ENCODE peak calls at places on chromosomes 13 and 19, in four cellular contexts. One of them, this sample, is unnamed.

GRCh38 chr13:98782654-98783053 is 30.2 kb upstream of the SLC15A1 start:
- DNase-seq in GM23248: peak
- DNase-seq in spleen: no peak
- DNase-seq in CD8-positive, alpha-beta T cell: no peak
- DNase-seq in this sample: no peak

GRCh38 chr13:40245567-40245966 is 420.9 kb downstream of the FOXO1 start:
- DNase-seq in spleen: no peak
- DNase-seq in GM23248: no peak
- DNase-seq in CD8-positive, alpha-beta T cell: no peak
- DNase-seq in this sample: no peak

GRCh38 chr19:49684251-49684982 is 5.0 kb upstream of the ADM5 start:
- DNase-seq in spleen: no peak
- DNase-seq in GM23248: peak
- DNase-seq in CD8-positive, alpha-beta T cell: no peak
- DNase-seq in this sample: no peak

GRCh38 chr13:37109080-37109678 is 3.7 kb upstream of the CSNK1A1L start:
- DNase-seq in CD8-positive, alpha-beta T cell: no peak
- DNase-seq in GM23248: peak
- DNase-seq in spleen: no peak
- DNase-seq in this sample: no peak

GRCh38 chr13:101144808-101145419 is 271.4 kb downstream of the NALCN start:
- DNase-seq in spleen: no peak
- DNase-seq in GM23248: peak
- DNase-seq in CD8-positive, alpha-beta T cell: no peak
- DNase-seq in this sample: no peak

GRCh38 chr19:38274734-38275133 is 10.4 kb downstream of the SPINT2 start:
- DNase-seq in GM23248: no peak
- DNase-seq in CD8-positive, alpha-beta T cell: no peak
- DNase-seq in spleen: no peak
- DNase-seq in this sample: peak

GRCh38 chr13:64371045-64371444 is 2859.1 kb downstream of the PCDH9 start:
- DNase-seq in spleen: no peak
- DNase-seq in CD8-positive, alpha-beta T cell: no peak
- DNase-seq in GM23248: no peak
- DNase-seq in this sample: no peak

GRCh38 chr19:1441022-1441426 is 2.8 kb downstream of the RPS15 start:
- DNase-seq in GM23248: no peak
- DNase-seq in spleen: no peak
- DNase-seq in CD8-positive, alpha-beta T cell: no peak
- DNase-seq in this sample: no peak

GRCh38 chr13:24228852-24229458 is 68.4 kb downstream of the SPATA13 start:
- DNase-seq in spleen: no peak
- DNase-seq in CD8-positive, alpha-beta T cell: peak
- DNase-seq in GM23248: peak
- DNase-seq in this sample: no peak

GRCh38 chr19:19531951-19532805 is 3.5 kb downstream of the YJEFN3 start:
- DNase-seq in CD8-positive, alpha-beta T cell: peak
- DNase-seq in GM23248: peak
- DNase-seq in spleen: peak
- DNase-seq in this sample: peak

GRCh38 chr13:103199380-103200088 is 133.3 kb upstream of the SLC10A2 start:
- DNase-seq in CD8-positive, alpha-beta T cell: no peak
- DNase-seq in spleen: no peak
- DNase-seq in GM23248: no peak
- DNase-seq in this sample: no peak

GRCh38 chr19:23393121-23393520 is 2.1 kb downstream of the ZNF91 start:
- DNase-seq in GM23248: peak
- DNase-seq in CD8-positive, alpha-beta T cell: no peak
- DNase-seq in spleen: no peak
- DNase-seq in this sample: no peak

DNA sequence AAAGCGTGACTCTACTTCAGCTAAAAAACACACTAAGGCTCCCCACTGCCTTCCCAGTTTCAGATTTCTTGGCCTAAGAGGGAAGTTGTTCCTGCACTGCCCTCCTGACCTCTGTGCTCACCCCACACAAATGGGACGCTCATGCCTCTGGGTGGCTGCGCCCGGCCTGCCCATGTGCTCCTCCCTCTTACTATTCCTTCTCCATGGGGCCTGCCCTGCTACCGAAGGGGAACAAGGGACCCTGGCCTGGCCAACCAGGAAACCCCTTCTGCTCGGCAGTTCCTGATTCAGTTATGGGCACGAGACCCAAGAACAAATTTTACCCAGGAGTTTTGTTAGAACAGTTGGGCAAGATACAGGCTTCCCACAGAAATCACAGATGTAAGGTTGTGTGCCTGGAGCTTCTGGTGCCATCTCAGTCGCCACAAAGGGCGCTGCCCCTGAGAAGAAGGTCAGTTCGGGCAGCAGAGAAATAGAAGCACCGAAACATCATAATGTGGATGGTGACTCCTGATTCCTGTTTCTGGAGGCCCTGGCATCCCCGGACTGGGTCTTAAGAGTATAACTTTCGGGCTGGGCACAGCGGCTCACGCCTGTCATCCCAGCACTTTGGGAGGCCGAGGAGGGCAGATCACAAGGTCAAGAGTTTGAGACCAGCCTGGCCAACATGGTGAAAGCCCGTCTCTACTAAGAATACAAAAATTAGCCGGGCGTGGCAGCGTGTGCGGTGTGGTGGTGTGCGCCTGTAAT is 5.4 kb upstream of the PLPP2 start:
- DNase-seq in GM23248: no peak
- DNase-seq in spleen: peak
- DNase-seq in CD8-positive, alpha-beta T cell: no peak
- DNase-seq in this sample: no peak
- H3K27ac ChIP-seq in GM23248: no peak
- H3K27ac ChIP-seq in spleen: no peak
- H3K27ac ChIP-seq in CD8-positive, alpha-beta T cell: no peak
- H3K27ac ChIP-seq in this sample: no peak

GRCh38 chr13:31929031-31929770 is 102.4 kb upstream of the FRY start:
- DNase-seq in spleen: no peak
- DNase-seq in GM23248: peak
- DNase-seq in CD8-positive, alpha-beta T cell: no peak
- DNase-seq in this sample: no peak
- H3K27ac ChIP-seq in spleen: no peak
- H3K27ac ChIP-seq in GM23248: no peak
- H3K27ac ChIP-seq in CD8-positive, alpha-beta T cell: no peak
- H3K27ac ChIP-seq in this sample: no peak

GRCh38 chr19:14006766-14007562 is 844 bp upstream of the RFX1 start:
- DNase-seq in spleen: peak
- DNase-seq in CD8-positive, alpha-beta T cell: no peak
- DNase-seq in GM23248: no peak
- DNase-seq in this sample: peak

GRCh38 chr19:14003279-14004051 is 2.7 kb downstream of the RFX1 start:
- DNase-seq in GM23248: peak
- DNase-seq in spleen: no peak
- DNase-seq in CD8-positive, alpha-beta T cell: no peak
- DNase-seq in this sample: no peak

GRCh38 chr19:14004619-14005380 is 1.3 kb downstream of the RFX1 start:
- DNase-seq in CD8-positive, alpha-beta T cell: no peak
- DNase-seq in spleen: peak
- DNase-seq in GM23248: peak
- DNase-seq in this sample: no peak

GRCh38 chr19:14006085-14006765 is at the start of gene RFX1:
- DNase-seq in spleen: peak
- DNase-seq in GM23248: peak
- DNase-seq in CD8-positive, alpha-beta T cell: peak
- DNase-seq in this sample: peak

DNA sequence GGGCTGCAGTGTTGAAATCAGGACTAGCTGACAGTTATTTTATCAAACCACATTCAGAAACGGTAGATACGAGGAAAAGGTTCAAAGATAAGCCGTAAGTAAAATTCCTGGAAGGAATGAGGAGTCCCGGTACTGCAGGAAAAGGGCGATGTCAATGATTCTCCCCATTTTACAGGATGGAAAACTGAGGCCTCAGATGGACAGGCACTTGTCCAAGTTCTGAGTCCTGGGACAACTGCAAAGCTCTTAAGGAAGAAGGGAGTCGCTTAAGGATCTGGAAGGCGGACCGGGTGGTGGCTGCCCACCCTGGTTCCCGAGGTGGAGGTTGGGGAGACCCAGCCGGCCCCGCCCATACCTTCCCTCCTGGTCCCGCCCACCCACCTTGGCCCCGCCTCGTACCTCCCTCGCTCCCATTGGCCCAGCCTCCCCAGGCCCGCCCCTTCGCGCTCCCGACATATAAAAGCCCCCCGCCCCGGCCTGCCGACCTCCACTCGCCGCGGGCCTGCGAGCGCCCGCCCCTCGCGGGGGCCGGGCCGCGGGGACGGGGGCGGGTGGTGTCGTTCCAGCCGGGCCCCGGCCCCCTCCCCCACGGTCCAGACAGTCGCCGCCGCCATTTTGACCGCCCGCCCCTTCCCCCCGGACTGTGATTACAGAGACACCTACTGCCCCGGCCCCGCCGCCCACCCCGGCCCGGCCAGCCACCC is 587 bp downstream of the RFX1 start:
- DNase-seq in GM23248: peak
- DNase-seq in CD8-positive, alpha-beta T cell: peak
- DNase-seq in spleen: peak
- DNase-seq in this sample: peak
- H3K27ac ChIP-seq in GM23248: peak
- H3K27ac ChIP-seq in CD8-positive, alpha-beta T cell: peak
- H3K27ac ChIP-seq in spleen: peak
- H3K27ac ChIP-seq in this sample: peak

GRCh38 chr19:51359294-51359693 is 6.9 kb downstream of the ETFB start:
- DNase-seq in GM23248: peak
- DNase-seq in CD8-positive, alpha-beta T cell: no peak
- DNase-seq in spleen: no peak
- DNase-seq in this sample: no peak
- H3K27ac ChIP-seq in GM23248: peak
- H3K27ac ChIP-seq in CD8-positive, alpha-beta T cell: no peak
- H3K27ac ChIP-seq in spleen: no peak
- H3K27ac ChIP-seq in this sample: no peak

GRCh38 chr19:16026131-16026530 is 50.2 kb upstream of the TPM4 start:
- DNase-seq in CD8-positive, alpha-beta T cell: no peak
- DNase-seq in GM23248: no peak
- DNase-seq in spleen: peak
- DNase-seq in this sample: no peak
- H3K27ac ChIP-seq in CD8-positive, alpha-beta T cell: no peak
- H3K27ac ChIP-seq in GM23248: no peak
- H3K27ac ChIP-seq in spleen: no peak
- H3K27ac ChIP-seq in this sample: no peak

This sample was measured in caudate nucleus.